ENCODE peak calls at places on chromosomes 4 and X, in four cellular contexts. Z is K562, E is GM12878, C is H1. Y is an unnamed sample.

GRCh38 chr4:83581411-83582288 is 45.7 kb downstream of the GPAT3 start:
- DNase-seq in Z (no peak), E (peak; percentile 39), C (no peak), Y (no peak)

GRCh38 chrX:13197961-13198761 is 121.7 kb downstream of the ATXN3L start:
- DNase-seq in Z (no peak), E (no peak), C (no peak), Y (no peak)

GRCh38 chr4:104064650-104065577 is 345.1 kb upstream of the TACR3 start:
- DNase-seq in C (peak; percentile 53), Z (peak; percentile 7), E (peak; percentile 23), Y (peak; percentile 39)

GRCh38 chr4:85084371-85085170 is 118.1 kb upstream of the WDFY3 start:
- DNase-seq in C (no peak), Z (peak; percentile 69), E (no peak), Y (peak; percentile 60)

GRCh38 chrX:23896983-23897382 is 10.8 kb downstream of the APOO start:
- DNase-seq in C (no peak), E (no peak), Z (no peak), Y (no peak)

GRCh38 chr4:150256841-150257273 is 178.6 kb downstream of the DCLK2 start:
- DNase-seq in E (no peak), Z (no peak), C (peak; percentile 69), Y (peak; percentile 53)

GRCh38 chr4:40685300-40685699 is 55.6 kb upstream of the RBM47 start:
- DNase-seq in Z (no peak), C (no peak), E (no peak), Y (peak; percentile 26)

GRCh38 chr4:183249854-183250253 is 70.2 kb downstream of the CLDN22 start:
- DNase-seq in C (no peak), E (no peak), Z (peak; percentile 40), Y (peak; percentile 16)

DNA sequence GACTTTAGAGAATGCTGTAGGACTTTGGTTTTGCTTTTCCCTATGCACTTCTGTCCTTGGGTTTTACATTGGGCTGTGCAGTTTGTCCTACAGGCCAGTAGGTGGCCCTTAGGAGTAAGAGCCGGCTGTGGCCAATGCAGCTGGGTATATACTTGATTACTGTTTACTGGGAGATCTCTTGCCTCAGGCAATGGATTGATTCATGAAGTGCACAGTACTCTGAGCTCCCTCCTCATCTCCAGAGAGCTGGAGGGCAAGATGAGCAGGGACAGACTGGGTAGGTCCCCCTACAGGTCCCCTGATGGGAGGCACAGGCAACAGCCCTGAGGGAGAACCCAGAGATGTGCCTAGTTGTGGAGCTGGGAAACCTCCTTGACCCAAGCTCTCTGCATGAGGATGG is 103.8 kb upstream of the QRFPR start:
- DNase-seq in E (no peak), Z (peak; percentile 36), C (no peak), Y (peak; percentile 36)
- TF ChIP-seq CBX5 in E (no peak), Z (no peak), C (no peak), Y (no peak)

GRCh38 chr4:152959080-152959479 is 23.0 kb downstream of the FHDC1 start:
- DNase-seq in C (no peak), Z (no peak), E (no peak), Y (peak; percentile 36)

GRCh38 chr4:152956167-152956566 is 20.0 kb downstream of the FHDC1 start:
- DNase-seq in C (no peak), Z (no peak), E (no peak), Y (no peak)

GRCh38 chr4:152957437-152958185 is 21.5 kb downstream of the FHDC1 start:
- DNase-seq in Z (peak; percentile 14), C (no peak), E (no peak), Y (no peak)

GRCh38 chr4:152953514-152953913 is 17.4 kb downstream of the FHDC1 start:
- DNase-seq in Z (no peak), E (no peak), C (no peak), Y (no peak)

DNA sequence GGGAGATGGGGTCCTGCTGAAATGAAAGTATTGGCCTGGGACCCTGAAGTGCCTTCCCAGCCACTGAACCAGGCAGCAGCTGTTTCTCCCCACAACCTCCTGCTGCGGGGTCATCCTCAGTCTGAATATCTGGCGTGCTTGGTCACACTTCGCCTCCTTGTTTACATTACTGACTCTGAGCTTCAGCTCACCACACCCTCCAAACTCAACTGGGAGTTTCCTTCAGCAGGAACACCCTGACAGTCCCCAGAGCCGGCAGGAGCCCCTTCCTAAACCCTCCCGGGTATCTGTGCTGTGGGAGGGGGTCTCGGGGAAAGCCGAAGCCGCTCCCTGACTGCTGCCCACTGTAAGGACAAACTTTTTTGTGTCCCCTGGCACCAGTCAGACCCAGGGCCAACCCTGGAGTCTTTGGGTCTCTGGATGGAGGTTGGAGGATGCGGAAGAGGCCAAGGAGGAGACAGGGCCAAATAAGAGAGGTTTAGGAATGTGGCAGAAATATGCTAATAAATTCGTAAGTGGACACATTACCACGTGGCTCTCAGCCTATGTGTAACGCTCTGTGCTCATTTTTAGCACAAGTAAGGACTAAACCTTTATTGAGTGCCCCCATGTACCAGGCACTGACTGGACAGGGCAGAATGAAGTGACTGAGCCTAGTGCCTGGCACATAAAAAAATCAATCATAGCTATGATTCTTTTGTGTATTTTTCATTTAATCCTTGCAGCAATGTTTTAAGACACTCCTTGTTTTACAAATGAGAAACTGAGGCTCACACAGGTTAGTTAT is 20.7 kb downstream of the FHDC1 start:
- DNase-seq in Z (peak; percentile 33), E (no peak), C (no peak), Y (peak; percentile 18)
- TF ChIP-seq CBX5 in Z (no peak), E (no peak), C (no peak), Y (no peak)

DNA sequence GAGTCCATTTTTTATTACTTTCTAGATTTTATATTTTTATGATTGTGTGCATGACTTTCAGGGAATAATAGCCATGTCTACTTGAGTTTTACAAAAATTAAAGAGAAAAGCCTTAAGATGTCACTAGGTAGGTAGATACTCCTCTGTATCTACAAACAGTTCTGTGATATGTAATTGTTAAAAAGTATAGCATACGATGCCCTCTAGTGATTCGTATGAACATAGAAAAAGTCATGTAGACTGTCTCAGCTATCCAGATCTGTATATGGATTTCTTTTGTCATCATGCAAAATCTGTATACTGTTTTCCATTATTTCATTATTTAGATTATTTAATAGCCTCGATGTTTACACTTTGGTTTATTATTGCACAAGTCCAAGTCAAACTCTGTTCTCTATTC is 856.6 kb downstream of the CENPC start:
- DNase-seq in E (no peak), C (no peak), Z (no peak), Y (no peak)
- TF ChIP-seq CBX5 in E (no peak), C (no peak), Z (no peak), Y (no peak)

GRCh38 chr4:1323635-1324442 is 23.2 kb upstream of the UVSSA start:
- DNase-seq in E (no peak), Z (no peak), C (no peak), Y (no peak)
- TF ChIP-seq CBX5 in E (no peak), Z (no peak), C (no peak), Y (no peak)

GRCh38 chrX:110402091-110402854 is 43.6 kb downstream of the RTL9 start:
- DNase-seq in C (no peak), E (no peak), Z (peak; percentile 59), Y (no peak)
- TF ChIP-seq CBX5 in C (no peak), E (no peak), Z (no peak), Y (no peak)

GRCh38 chr4:64857198-64857597 is 447.9 kb upstream of the TECRL start:
- DNase-seq in E (no peak), C (no peak), Z (no peak), Y (no peak)
- TF ChIP-seq CBX5 in E (no peak), C (no peak), Z (no peak), Y (no peak)

DNA sequence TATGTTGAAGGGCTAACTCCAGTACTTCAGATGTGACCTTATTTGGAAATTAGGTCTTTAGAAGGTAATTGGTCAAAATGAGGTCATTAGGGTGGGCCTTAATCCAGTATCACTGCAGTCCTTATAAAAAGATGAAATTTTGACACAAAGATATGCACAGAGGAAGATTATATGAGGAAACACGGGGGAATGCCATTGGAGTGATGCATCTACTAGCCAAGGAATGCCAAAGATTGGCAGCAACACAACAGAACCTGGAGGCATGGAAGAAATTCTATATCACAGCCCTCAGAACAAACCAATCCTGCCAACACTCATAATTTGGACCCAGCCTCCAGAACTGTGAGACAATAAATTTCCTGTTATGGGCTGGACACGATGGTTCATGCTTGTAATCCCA is 17.6 kb downstream of the TRIM61 start:
- DNase-seq in Z (no peak), E (no peak), C (no peak), Y (no peak)
- TF ChIP-seq CBX5 in Z (no peak), E (no peak), C (no peak), Y (no peak)

DNA sequence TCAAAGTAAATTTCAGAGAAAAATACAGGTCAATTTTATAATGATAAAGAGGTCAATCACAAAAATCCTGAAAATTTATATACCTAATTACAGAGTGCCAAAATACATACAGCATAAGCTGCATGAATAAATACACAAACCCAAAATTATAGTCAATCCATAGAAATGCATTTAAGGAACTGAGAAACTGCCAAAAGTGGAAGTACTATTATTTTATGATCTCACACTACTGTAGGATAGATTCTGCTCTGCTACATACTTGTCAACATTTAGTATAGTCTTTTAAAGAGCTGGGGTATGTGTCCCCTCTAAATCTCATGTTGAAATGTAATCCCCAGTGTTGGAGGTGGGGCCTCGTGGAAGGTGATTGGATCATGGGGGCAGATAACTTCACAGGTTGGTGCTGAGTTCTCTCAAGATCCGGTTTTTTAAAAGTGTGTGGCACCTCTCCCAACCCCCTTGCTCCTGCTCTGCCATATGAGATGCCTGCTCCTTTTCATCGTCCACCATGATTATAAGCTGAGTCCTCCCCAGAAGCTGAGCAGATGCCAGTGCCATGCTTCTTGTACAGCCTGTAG is 31.8 kb downstream of the CHIC2 start:
- DNase-seq in Z (no peak), E (no peak), C (no peak), Y (no peak)
- TF ChIP-seq CBX5 in Z (no peak), E (no peak), C (no peak), Y (no peak)

GRCh38 chrX:11864171-11864570 is 106.1 kb downstream of the MSL3 start:
- DNase-seq in C (no peak), E (no peak), Z (no peak), Y (no peak)
- TF ChIP-seq CBX5 in C (no peak), E (no peak), Z (no peak), Y (no peak)